ENCODE peak calls at places on chromosome 15, in ten cellular contexts. F, P, Y, R, X, K, E, O, V and D are unnamed samples.
A peak's percentile ranks its signal among the peaks of the same experiment; 100 is the strongest.

GRCh38 chr15:72168833-72169232 is 28.8 kb downstream of the GRAMD2A start:
- DNase-seq in V (peak; percentile 37), P (no peak), R (no peak), X (no peak), E (no peak), F (no peak), K (no peak), Y (no peak), O (no peak), D (no peak)

GRCh38 chr15:57019496-57020160 is 101.2 kb downstream of the TCF12 start:
- DNase-seq in V (peak; percentile 20), K (no peak), O (no peak), E (no peak), P (no peak), F (peak; percentile 23), R (no peak), Y (no peak), X (peak; percentile 37), D (no peak)

GRCh38 chr15:55764398-55764797 is 21.4 kb upstream of the PRTG start:
- DNase-seq in P (no peak), Y (no peak), K (no peak), F (no peak), X (no peak), E (no peak), V (no peak), R (no peak), O (no peak), D (no peak)

GRCh38 chr15:63238796-63239195 is 38.6 kb upstream of the APH1B start:
- DNase-seq in V (peak; percentile 83), K (no peak), Y (peak; percentile 54), X (peak; percentile 86), R (no peak), O (no peak), F (no peak), E (no peak), P (no peak), D (no peak)

GRCh38 chr15:31267161-31268107 is 59.2 kb upstream of the KLF13 start:
- DNase-seq in K (peak; percentile 6), X (no peak), O (no peak), V (no peak), F (peak; percentile 13), R (no peak), Y (no peak), P (no peak), E (no peak), D (no peak)

GRCh38 chr15:94080416-94080815 is 150.9 kb upstream of the MCTP2 start:
- DNase-seq in Y (peak; percentile 73), P (no peak), K (no peak), O (no peak), R (no peak), E (no peak), F (peak; percentile 52), X (no peak), V (peak; percentile 0), D (no peak)

GRCh38 chr15:28109626-28110415 is 10.7 kb upstream of the OCA2 start:
- DNase-seq in E (no peak), V (no peak), Y (no peak), X (no peak), O (no peak), R (no peak), F (no peak), K (no peak), P (no peak), D (no peak)

GRCh38 chr15:98794211-98794610 is 145.9 kb downstream of the IGF1R start:
- DNase-seq in V (no peak), Y (no peak), R (no peak), K (no peak), P (no peak), O (no peak), E (no peak), X (no peak), F (no peak), D (no peak)

GRCh38 chr15:37981781-37982180 is 47.3 kb downstream of the TMCO5A start:
- DNase-seq in V (peak; percentile 59), K (no peak), R (peak; percentile 35), Y (peak; percentile 13), O (no peak), P (no peak), X (peak; percentile 36), F (no peak), E (peak; percentile 36), D (no peak)
- TF ChIP-seq CTCF in V (peak; percentile 47), K (no peak), R (peak; percentile 33), Y (peak; percentile 59), O (no peak), P (no peak), X (peak; percentile 49), F (no peak), E (peak; percentile 59), D (peak; percentile 41)

GRCh38 chr15:64854526-64854925 is 12.8 kb downstream of the PLEKHO2 start:
- DNase-seq in Y (no peak), X (no peak), K (no peak), P (no peak), F (no peak), R (no peak), O (no peak), V (peak; percentile 54), E (no peak), D (no peak)

GRCh38 chr15:64857421-64857820 is 15.7 kb downstream of the PLEKHO2 start:
- DNase-seq in V (peak; percentile 83), Y (no peak), R (no peak), E (no peak), O (no peak), X (peak; percentile 64), F (no peak), P (no peak), K (peak; percentile 41), D (no peak)

GRCh38 chr15:64855206-64856000 is 13.7 kb downstream of the PLEKHO2 start:
- DNase-seq in X (peak; percentile 83), E (no peak), K (no peak), P (no peak), O (no peak), R (no peak), Y (no peak), F (no peak), V (no peak), D (no peak)

GRCh38 chr15:64858136-64858535 is 16.4 kb downstream of the PLEKHO2 start:
- DNase-seq in V (no peak), O (no peak), R (no peak), E (no peak), F (no peak), K (no peak), Y (no peak), X (no peak), P (no peak), D (no peak)

DNA sequence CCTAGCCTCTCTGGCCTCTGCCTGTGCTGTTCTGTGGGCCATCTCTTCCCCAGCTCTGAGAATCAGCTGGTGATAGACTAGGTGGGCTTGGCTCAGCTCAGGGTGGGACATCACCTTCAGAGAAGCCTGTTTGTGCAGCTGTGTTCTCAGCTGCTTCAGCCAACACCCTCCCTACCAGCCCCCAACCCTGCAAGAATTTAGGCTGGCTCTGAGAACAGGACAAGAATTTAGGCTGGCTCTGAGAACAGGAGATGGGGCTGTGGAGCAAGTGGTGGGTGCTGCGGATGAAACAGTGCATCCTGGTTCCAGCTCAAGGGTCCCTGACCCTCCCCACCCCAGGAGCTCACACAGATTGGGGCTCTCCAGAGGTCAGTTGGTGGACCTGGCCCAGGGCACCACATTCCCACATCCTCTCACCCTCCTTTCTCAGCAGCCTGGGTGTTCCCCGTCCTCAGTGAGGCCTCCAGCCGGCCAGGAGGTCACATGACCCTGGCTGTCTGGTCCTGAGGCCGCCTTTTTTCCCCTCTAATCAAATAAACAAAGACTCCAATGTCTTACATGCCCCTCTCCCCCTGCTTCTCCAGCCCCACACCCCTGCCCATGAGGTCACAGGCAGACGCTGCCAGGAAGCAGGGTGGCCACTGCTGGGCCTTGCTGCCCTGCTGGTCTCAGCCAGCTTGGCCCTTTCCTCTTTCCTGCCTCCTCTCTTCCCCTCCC is 14.9 kb downstream of the PLEKHO2 start:
- DNase-seq in Y (no peak), K (peak; percentile 49), O (no peak), R (peak; percentile 57), V (peak; percentile 80), P (no peak), F (no peak), X (peak; percentile 64), E (peak; percentile 32), D (peak; percentile 44)
- TF ChIP-seq CTCF in Y (no peak), K (no peak), O (no peak), R (no peak), V (no peak), P (no peak), F (no peak), X (no peak), E (peak; percentile 11), D (no peak)

GRCh38 chr15:68730491-68731317 is 90.0 kb downstream of the ANP32A start:
- DNase-seq in R (peak; percentile 76), K (peak; percentile 55), Y (no peak), F (no peak), V (peak; percentile 71), O (peak; percentile 47), E (peak; percentile 75), X (peak; percentile 35), P (no peak), D (no peak)

GRCh38 chr15:68726246-68726645 is 94.4 kb downstream of the ANP32A start:
- DNase-seq in R (no peak), F (no peak), O (no peak), K (no peak), P (no peak), V (no peak), X (no peak), Y (no peak), E (no peak), D (no peak)

GRCh38 chr15:68732451-68732850 is 88.2 kb downstream of the ANP32A start:
- DNase-seq in E (no peak), K (no peak), P (no peak), R (no peak), F (no peak), O (no peak), X (no peak), V (no peak), Y (no peak), D (no peak)

GRCh38 chr15:68731318-68731897 is 89.3 kb downstream of the ANP32A start:
- DNase-seq in K (no peak), R (no peak), O (no peak), P (no peak), E (no peak), X (no peak), V (no peak), F (no peak), Y (no peak), D (no peak)

GRCh38 chr15:68729789-68730201 is 90.9 kb downstream of the ANP32A start:
- DNase-seq in E (no peak), X (no peak), V (peak; percentile 32), Y (no peak), O (peak; percentile 15), R (peak; percentile 83), P (no peak), K (peak; percentile 30), F (no peak), D (no peak)
- TF ChIP-seq CTCF in E (no peak), X (no peak), V (no peak), Y (no peak), O (no peak), R (no peak), P (no peak), K (no peak), F (no peak), D (no peak)

DNA sequence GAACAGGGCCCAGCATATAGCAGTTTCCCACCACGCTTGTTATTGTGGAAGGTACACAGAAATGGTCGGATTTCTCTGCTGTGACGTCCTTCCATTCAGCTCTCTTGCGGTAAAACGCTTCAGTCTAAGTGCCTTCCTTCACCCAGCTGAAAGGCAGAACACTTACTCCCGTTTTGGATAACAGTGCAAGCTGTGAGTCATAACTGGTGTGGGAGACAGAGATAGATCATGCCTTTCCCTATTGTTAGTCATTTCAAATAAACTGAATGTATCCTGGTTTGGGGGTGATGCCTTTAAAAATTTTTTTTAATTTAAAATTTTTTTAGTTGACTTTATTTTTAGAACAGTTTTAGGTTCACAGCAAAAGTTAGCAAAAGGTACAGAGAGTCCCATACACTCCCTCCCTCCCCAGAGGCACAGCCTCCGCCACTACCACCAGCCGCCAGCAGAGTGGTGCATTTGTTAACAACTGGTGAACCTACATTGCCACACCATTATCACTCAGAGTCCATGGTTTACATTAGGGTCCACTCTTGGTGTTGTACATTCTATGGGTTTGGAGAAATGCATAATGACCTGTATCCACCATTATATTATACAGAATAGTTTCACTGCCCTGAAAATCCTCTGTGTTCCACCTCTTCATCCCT is 94.9 kb upstream of the NSMCE3 start:
- DNase-seq in K (no peak), R (no peak), P (no peak), O (no peak), Y (peak; percentile 32), V (peak; percentile 47), X (peak; percentile 48), E (peak; percentile 57), F (no peak), D (no peak)
- TF ChIP-seq CTCF in K (no peak), R (peak; percentile 1), P (peak; percentile 10), O (peak; percentile 42), Y (peak; percentile 12), V (peak; percentile 23), X (no peak), E (peak; percentile 32), F (no peak), D (peak; percentile 51)